ENCODE peak calls at places on chromosomes 11 and 22, in seven cellular contexts. V, Y, O, Q, T, B and J are unnamed samples.
A peak's percentile ranks its signal among the peaks of the same experiment; 100 is the strongest.

GRCh38 chr11:40168461-40168860 is 1291.0 kb downstream of the LRRC4C start:
- DNase-seq in V (peak; percentile 32), Y (no peak), O (no peak), Q (no peak), T (no peak), B (no peak), J (no peak)

GRCh38 chr11:3840289-3840869 is 380 bp downstream of the RHOG start:
- DNase-seq in V (no peak), Y (no peak), O (no peak), Q (no peak), T (no peak), B (no peak), J (no peak)

GRCh38 chr22:23591203-23591791 is 11.2 kb upstream of the IGLL1 start:
- DNase-seq in V (peak; percentile 44), Y (peak; percentile 21), O (peak; percentile 86), Q (no peak), T (peak; percentile 93), B (peak; percentile 47), J (peak; percentile 40)

GRCh38 chr22:30636226-30637077 is 871 bp downstream of the SLC35E4 start:
- DNase-seq in V (peak; percentile 17), Y (no peak), O (peak; percentile 25), Q (no peak), T (peak; percentile 28), B (no peak), J (no peak)

GRCh38 chr22:50600967-50601668 is 525 bp downstream of the MAPK8IP2 start:
- DNase-seq in V (no peak), Y (no peak), O (no peak), Q (no peak), T (peak; percentile 60), B (no peak), J (no peak)

GRCh38 chr11:122069946-122070345 is 46.1 kb downstream of the BLID start:
- DNase-seq in V (peak; percentile 94), Y (no peak), O (peak; percentile 46), Q (peak; percentile 76), T (peak; percentile 36), B (no peak), J (peak; percentile 75)

GRCh38 chr11:121452609-121453150 is at the start of gene SORL1-AS1:
- DNase-seq in V (no peak), Y (no peak), O (no peak), Q (no peak), T (no peak), B (no peak), J (no peak)

GRCh38 chr11:119509969-119510401 is 87.0 kb upstream of the THY1 start:
- DNase-seq in V (peak; percentile 95), Y (peak; percentile 52), O (no peak), Q (no peak), T (no peak), B (no peak), J (no peak)

GRCh38 chr11:20363500-20364411 is at the start of gene HTATIP2:
- DNase-seq in V (peak; percentile 49), Y (peak; percentile 37), O (peak; percentile 67), Q (no peak), T (peak; percentile 67), B (peak; percentile 59), J (peak; percentile 71)

GRCh38 chr22:40218723-40219294 is 41.1 kb downstream of the TNRC6B start:
- DNase-seq in V (peak; percentile 17), Y (no peak), O (no peak), Q (peak; percentile 11), T (no peak), B (no peak), J (no peak)

GRCh38 chr11:130115218-130115617 is 44.4 kb upstream of the ST14 start:
- DNase-seq in V (peak; percentile 50), Y (no peak), O (no peak), Q (no peak), T (no peak), B (no peak), J (no peak)

GRCh38 chr11:18016789-18017188 is 3.9 kb upstream of the SERGEF start:
- DNase-seq in V (no peak), Y (no peak), O (no peak), Q (no peak), T (no peak), B (no peak), J (no peak)

GRCh38 chr22:31400023-31400397 is 606 bp downstream of the DRG1 start:
- DNase-seq in V (peak; percentile 39), Y (no peak), O (no peak), Q (no peak), T (no peak), B (no peak), J (no peak)

GRCh38 chr11:78210000-78210608 is 21.4 kb downstream of the USP35 start:
- DNase-seq in V (no peak), Y (no peak), O (no peak), Q (no peak), T (no peak), B (no peak), J (peak; percentile 58)

GRCh38 chr11:129375731-129376657 is at the start of gene BARX2:
- DNase-seq in V (peak; percentile 66), Y (no peak), O (peak; percentile 74), Q (peak; percentile 72), T (no peak), B (peak; percentile 55), J (no peak)

GRCh38 chr11:86070435-86071056 is 1.7 kb upstream of the PICALM start:
- DNase-seq in V (peak; percentile 42), Y (no peak), O (no peak), Q (no peak), T (no peak), B (no peak), J (no peak)

GRCh38 chr11:121032546-121032945 is 8.6 kb downstream of the TBCEL start:
- DNase-seq in V (no peak), Y (no peak), O (no peak), Q (no peak), T (no peak), B (peak; percentile 33), J (no peak)

GRCh38 chr11:6083129-6083528 is 24.4 kb upstream of the OR56B4 start:
- DNase-seq in V (no peak), Y (no peak), O (no peak), Q (no peak), T (no peak), B (no peak), J (no peak)

GRCh38 chr11:63671322-63672155 is at the start of gene ATL3:
- DNase-seq in V (peak; percentile 95), Y (peak; percentile 94), O (peak; percentile 99), Q (peak; percentile 92), T (peak; percentile 97), B (peak; percentile 97), J (peak; percentile 99)

GRCh38 chr11:63672156-63672463 is 934 bp upstream of the ATL3 start:
- DNase-seq in V (no peak), Y (no peak), O (no peak), Q (no peak), T (no peak), B (no peak), J (no peak)

GRCh38 chr11:63670077-63670737 is 969 bp downstream of the ATL3 start:
- DNase-seq in V (no peak), Y (no peak), O (no peak), Q (no peak), T (no peak), B (no peak), J (no peak)

GRCh38 chr11:63672934-63673539 is 1.9 kb upstream of the ATL3 start:
- DNase-seq in V (no peak), Y (no peak), O (no peak), Q (no peak), T (no peak), B (no peak), J (no peak)

DNA sequence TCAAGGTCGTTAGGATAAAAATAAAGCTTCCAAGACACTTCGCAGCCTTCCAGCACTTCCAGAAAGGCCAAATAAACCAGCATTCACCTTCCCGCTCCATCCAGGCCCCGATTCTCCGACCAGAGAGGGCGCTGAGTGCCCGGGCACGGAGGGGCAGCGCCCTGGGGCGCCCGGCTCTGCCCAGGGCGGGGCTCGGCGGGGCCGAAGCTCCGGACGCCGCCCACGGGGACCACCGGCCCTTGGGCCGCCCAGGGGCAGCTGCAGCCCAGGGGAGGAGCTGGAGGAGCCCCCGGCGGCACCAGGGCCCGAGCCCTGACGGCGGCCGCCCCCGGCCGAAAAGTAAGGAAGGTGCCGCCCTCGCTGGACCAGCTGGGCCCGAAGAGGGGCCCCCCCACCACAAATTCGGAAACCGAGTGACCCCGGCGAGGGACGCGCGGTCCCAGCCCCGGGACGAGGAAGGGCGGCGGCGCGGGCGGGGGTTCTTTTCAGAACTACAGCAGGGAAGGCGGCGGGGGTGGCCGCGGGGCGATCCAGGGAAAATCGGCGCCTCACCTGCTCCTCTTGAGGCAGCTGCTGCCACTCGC is 346 bp downstream of the ATL3 start:
- DNase-seq in V (peak; percentile 42), Y (no peak), O (peak; percentile 48), Q (no peak), T (peak; percentile 56), B (peak; percentile 61), J (peak; percentile 81)
- TF ChIP-seq CTCF in V (peak; percentile 30), Y (peak; percentile 16), O (no peak), Q (peak; percentile 24), T (peak; percentile 40), B (peak; percentile 28), J (no peak)

GRCh38 chr11:112249871-112250590 is 10.6 kb downstream of the PLET1 start:
- DNase-seq in V (peak; percentile 68), Y (no peak), O (no peak), Q (no peak), T (no peak), B (no peak), J (no peak)
- TF ChIP-seq CTCF in V (no peak), Y (no peak), O (no peak), Q (no peak), T (no peak), B (no peak), J (no peak)

DNA sequence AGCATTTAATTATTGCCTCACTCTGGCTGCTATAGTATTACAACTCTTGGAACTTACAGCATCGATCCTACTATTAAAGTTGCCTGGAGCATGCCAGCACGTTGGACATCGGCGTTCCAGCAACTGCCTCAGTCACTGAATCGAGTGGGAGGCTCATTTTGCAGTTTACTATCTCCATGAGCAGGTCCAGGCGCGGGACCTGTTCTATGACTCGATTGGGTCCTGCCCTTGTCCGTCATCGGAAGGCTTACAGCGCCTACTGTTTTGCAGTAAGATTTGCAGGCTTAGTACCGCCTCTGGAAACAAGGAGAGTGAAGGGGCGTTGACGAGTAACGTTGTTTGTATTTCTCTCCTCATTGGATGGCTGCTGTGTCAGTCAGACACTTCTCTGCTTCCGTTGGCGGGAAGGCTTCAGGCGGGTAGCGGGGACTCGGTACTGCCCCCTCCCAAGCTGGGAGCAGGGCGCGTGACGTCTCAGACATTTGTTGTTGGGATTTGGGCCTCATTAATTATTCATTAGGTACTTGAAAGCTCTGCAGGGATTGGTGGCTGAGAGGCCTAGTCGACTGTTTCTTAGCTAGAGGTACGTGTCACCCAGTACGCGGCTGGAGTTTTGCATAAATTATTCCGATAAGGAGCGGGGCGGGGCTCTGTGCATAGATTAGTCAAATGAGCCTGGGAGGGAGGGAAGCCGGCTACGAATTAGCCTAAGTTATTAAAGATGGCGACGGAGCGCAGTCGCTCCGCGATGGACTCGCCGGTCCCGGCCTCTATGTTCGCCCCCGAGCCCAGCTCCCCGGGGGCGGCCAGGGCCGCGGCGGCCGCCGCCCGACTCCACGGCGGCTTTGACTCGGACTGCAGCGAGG is at the start of gene GTPBP1:
- DNase-seq in V (peak; percentile 100), Y (peak; percentile 100), O (peak; percentile 97), Q (peak; percentile 96), T (peak; percentile 99), B (peak; percentile 99), J (peak; percentile 100)
- TF ChIP-seq CTCF in V (no peak), Y (no peak), O (no peak), Q (no peak), T (peak; percentile 17), B (no peak), J (no peak)

DNA sequence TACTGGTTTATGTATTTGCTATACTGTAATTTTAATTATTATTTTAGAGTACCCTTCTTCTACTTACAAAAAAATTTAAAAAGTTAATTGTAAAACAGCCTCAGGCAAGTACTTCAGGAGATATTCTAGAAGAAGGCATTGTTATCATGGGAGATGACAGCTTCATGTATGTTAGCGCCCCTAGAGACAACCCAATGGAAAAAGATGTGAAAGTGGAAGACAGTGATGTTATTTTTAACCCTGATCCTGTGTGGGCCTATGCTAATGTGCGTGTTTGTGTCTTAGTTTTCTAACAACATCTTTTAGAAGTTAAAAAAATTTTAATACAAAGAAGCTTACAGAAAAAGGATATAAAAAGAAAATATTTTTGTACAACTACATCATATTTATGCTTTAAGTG is 205.0 kb downstream of the FAM76B start:
- DNase-seq in V (no peak), Y (no peak), O (no peak), Q (no peak), T (no peak), B (no peak), J (no peak)
- TF ChIP-seq CTCF in V (no peak), Y (no peak), O (no peak), Q (no peak), T (no peak), B (no peak), J (no peak)